ENCODE peak calls at places on chromosomes 16 and 17, in four cellular contexts. One of them, this sample, is unnamed. For H3K27me3 and H3K4me1, the result is how much of the 10 kb centered on the place peaks cover.

GRCh38 chr16:12089492-12090161 is 113.1 kb downstream of the SNX29 start:
- DNase-seq in thoracic aorta: peak
- DNase-seq in upper lobe of right lung: peak
- DNase-seq in CD4-positive, CD25-positive, alpha-beta regulatory T cell: peak
- DNase-seq in this sample: no peak

GRCh38 chr17:30005709-30006320 is 64.4 kb downstream of the EFCAB5 start:
- DNase-seq in thoracic aorta: no peak
- DNase-seq in upper lobe of right lung: no peak
- DNase-seq in CD4-positive, CD25-positive, alpha-beta regulatory T cell: no peak
- DNase-seq in this sample: no peak

GRCh38 chr16:50836121-50836541 is 94.2 kb downstream of the CYLD start:
- DNase-seq in upper lobe of right lung: no peak
- DNase-seq in thoracic aorta: no peak
- DNase-seq in CD4-positive, CD25-positive, alpha-beta regulatory T cell: no peak
- DNase-seq in this sample: peak

GRCh38 chr17:13646969-13647368 is 45.2 kb upstream of the HS3ST3A1 start:
- DNase-seq in thoracic aorta: no peak
- DNase-seq in upper lobe of right lung: no peak
- DNase-seq in CD4-positive, CD25-positive, alpha-beta regulatory T cell: no peak
- DNase-seq in this sample: no peak

GRCh38 chr17:74369221-74369620 is 1.9 kb downstream of the GPR142 start:
- DNase-seq in CD4-positive, CD25-positive, alpha-beta regulatory T cell: peak
- DNase-seq in upper lobe of right lung: peak
- DNase-seq in thoracic aorta: no peak
- DNase-seq in this sample: peak

GRCh38 chr17:142102-142661 is 4.8 kb downstream of the SCGB1C2 start:
- DNase-seq in thoracic aorta: no peak
- DNase-seq in upper lobe of right lung: peak
- DNase-seq in CD4-positive, CD25-positive, alpha-beta regulatory T cell: peak
- DNase-seq in this sample: no peak

GRCh38 chr16:50548659-50549560 is 714 bp downstream of the NKD1 start:
- DNase-seq in thoracic aorta: no peak
- DNase-seq in upper lobe of right lung: no peak
- DNase-seq in CD4-positive, CD25-positive, alpha-beta regulatory T cell: peak
- DNase-seq in this sample: peak

GRCh38 chr17:50396261-50397110 is 837 bp downstream of the LRRC59 start:
- DNase-seq in thoracic aorta: peak
- DNase-seq in upper lobe of right lung: peak
- DNase-seq in CD4-positive, CD25-positive, alpha-beta regulatory T cell: no peak
- DNase-seq in this sample: peak

GRCh38 chr16:29310852-29311314 is 95.6 kb downstream of the NPIPB11 start:
- DNase-seq in upper lobe of right lung: no peak
- DNase-seq in thoracic aorta: no peak
- DNase-seq in CD4-positive, CD25-positive, alpha-beta regulatory T cell: no peak
- DNase-seq in this sample: no peak

GRCh38 chr17:7988750-7989178 is 13.7 kb upstream of the GUCY2D start:
- DNase-seq in upper lobe of right lung: no peak
- DNase-seq in CD4-positive, CD25-positive, alpha-beta regulatory T cell: peak
- DNase-seq in thoracic aorta: peak
- DNase-seq in this sample: peak

GRCh38 chr16:78485899-78486221 is 386.4 kb downstream of the WWOX start:
- DNase-seq in thoracic aorta: no peak
- DNase-seq in CD4-positive, CD25-positive, alpha-beta regulatory T cell: no peak
- DNase-seq in upper lobe of right lung: no peak
- DNase-seq in this sample: no peak

GRCh38 chr17:2050246-2050866 is 4.5 kb upstream of the HIC1 start:
- DNase-seq in upper lobe of right lung: peak
- DNase-seq in CD4-positive, CD25-positive, alpha-beta regulatory T cell: peak
- DNase-seq in thoracic aorta: no peak
- DNase-seq in this sample: peak

GRCh38 chr17:40536731-40537171 is 28.5 kb downstream of the CCR7 start:
- DNase-seq in upper lobe of right lung: peak
- DNase-seq in CD4-positive, CD25-positive, alpha-beta regulatory T cell: no peak
- DNase-seq in thoracic aorta: no peak
- DNase-seq in this sample: no peak

GRCh38 chr16:88454315-88455057 is 1.4 kb downstream of the ZFPM1 start:
- DNase-seq in upper lobe of right lung: no peak
- DNase-seq in CD4-positive, CD25-positive, alpha-beta regulatory T cell: peak
- DNase-seq in thoracic aorta: no peak
- DNase-seq in this sample: no peak

GRCh38 chr16:81864646-81865382 is 85.7 kb downstream of the PLCG2 start:
- DNase-seq in CD4-positive, CD25-positive, alpha-beta regulatory T cell: no peak
- DNase-seq in upper lobe of right lung: no peak
- DNase-seq in thoracic aorta: no peak
- DNase-seq in this sample: no peak

GRCh38 chr17:49242813-49243212 is 12.2 kb upstream of the PHOSPHO1 start:
- DNase-seq in CD4-positive, CD25-positive, alpha-beta regulatory T cell: no peak
- DNase-seq in upper lobe of right lung: no peak
- DNase-seq in thoracic aorta: no peak
- DNase-seq in this sample: no peak

GRCh38 chr16:75256059-75256870 is 4.8 kb upstream of the BCAR1 start:
- DNase-seq in thoracic aorta: no peak
- DNase-seq in CD4-positive, CD25-positive, alpha-beta regulatory T cell: no peak
- DNase-seq in upper lobe of right lung: peak
- DNase-seq in this sample: no peak

GRCh38 chr17:49677134-49677932 is 564 bp downstream of the SPOP start:
- DNase-seq in thoracic aorta: peak
- DNase-seq in upper lobe of right lung: peak
- DNase-seq in CD4-positive, CD25-positive, alpha-beta regulatory T cell: peak
- DNase-seq in this sample: peak

GRCh38 chr16:9072806-9073341 is 18.6 kb upstream of the HAPSTR1 start:
- DNase-seq in upper lobe of right lung: no peak
- DNase-seq in CD4-positive, CD25-positive, alpha-beta regulatory T cell: peak
- DNase-seq in thoracic aorta: no peak
- DNase-seq in this sample: no peak

GRCh38 chr17:12040478-12040877 is 19.8 kb downstream of the MAP2K4 start:
- DNase-seq in upper lobe of right lung: no peak
- DNase-seq in CD4-positive, CD25-positive, alpha-beta regulatory T cell: no peak
- DNase-seq in thoracic aorta: no peak
- DNase-seq in this sample: no peak

GRCh38 chr17:69323806-69324205 is 3.1 kb downstream of the ABCA5 start:
- DNase-seq in thoracic aorta: no peak
- DNase-seq in upper lobe of right lung: no peak
- DNase-seq in CD4-positive, CD25-positive, alpha-beta regulatory T cell: no peak
- DNase-seq in this sample: no peak

GRCh38 chr17:31391496-31391949 is at the start of gene RAB11FIP4:
- DNase-seq in CD4-positive, CD25-positive, alpha-beta regulatory T cell: no peak
- DNase-seq in upper lobe of right lung: no peak
- DNase-seq in thoracic aorta: no peak
- DNase-seq in this sample: no peak

GRCh38 chr16:63617047-63617989 is 1504.5 kb downstream of the CDH11 start:
- DNase-seq in upper lobe of right lung: no peak
- DNase-seq in thoracic aorta: no peak
- DNase-seq in CD4-positive, CD25-positive, alpha-beta regulatory T cell: no peak
- DNase-seq in this sample: no peak

GRCh38 chr17:38572292-38572664 is 33.5 kb downstream of the SRCIN1 start:
- DNase-seq in CD4-positive, CD25-positive, alpha-beta regulatory T cell: no peak
- DNase-seq in upper lobe of right lung: no peak
- DNase-seq in thoracic aorta: no peak
- DNase-seq in this sample: peak
- H3K4me3 ChIP-seq in CD4-positive, CD25-positive, alpha-beta regulatory T cell: no peak
- H3K4me3 ChIP-seq in upper lobe of right lung: no peak
- H3K4me3 ChIP-seq in thoracic aorta: peak
- H3K4me3 ChIP-seq in this sample: peak

GRCh38 chr17:79262624-79263023 is 188.0 kb downstream of the ENGASE start:
- DNase-seq in thoracic aorta: no peak
- DNase-seq in CD4-positive, CD25-positive, alpha-beta regulatory T cell: no peak
- DNase-seq in upper lobe of right lung: no peak
- DNase-seq in this sample: no peak
- H3K27me3 ChIP-seq in thoracic aorta: under half
- H3K27me3 ChIP-seq in CD4-positive, CD25-positive, alpha-beta regulatory T cell: under half
- H3K27me3 ChIP-seq in upper lobe of right lung: under half
- H3K27me3 ChIP-seq in this sample: half or more

DNA sequence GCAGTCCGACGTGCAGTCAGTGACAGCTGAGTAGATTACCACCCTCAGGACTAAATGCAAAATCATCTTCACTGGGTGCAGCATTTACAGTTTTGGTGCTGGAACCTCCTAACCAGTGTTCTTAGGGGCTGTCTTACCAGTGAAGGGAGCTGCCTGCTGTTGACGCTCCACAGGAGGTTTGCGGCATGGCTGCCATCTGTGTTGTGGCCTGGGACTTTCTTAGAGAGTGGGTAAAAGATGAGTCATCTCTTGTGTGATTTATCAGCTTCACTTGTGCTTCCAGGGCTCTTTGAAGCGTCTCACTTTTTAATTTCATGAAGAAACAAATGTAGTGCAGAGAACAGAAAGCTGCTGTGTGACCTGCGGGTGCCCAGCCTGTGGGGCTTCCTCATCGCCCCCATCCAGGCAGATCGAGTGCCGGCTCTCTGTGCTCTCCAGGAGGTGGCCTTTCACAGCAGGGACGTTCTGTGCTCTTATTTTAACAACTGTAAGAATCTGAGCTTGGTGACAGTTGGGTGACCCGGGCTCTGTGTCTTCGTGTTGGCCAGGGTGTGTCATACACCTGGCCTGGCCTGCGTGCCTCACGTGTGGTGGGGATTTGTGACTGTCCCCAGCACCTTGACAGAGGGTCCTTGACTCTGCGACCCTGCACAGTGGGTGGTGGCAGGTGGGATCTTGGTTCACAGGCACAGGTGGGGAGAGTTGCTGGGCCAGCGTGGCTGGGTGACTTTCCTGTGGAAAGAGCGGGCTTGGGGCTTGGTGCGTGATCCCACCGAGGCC is 24.3 kb upstream of the ZNF750 start:
- DNase-seq in thoracic aorta: no peak
- DNase-seq in CD4-positive, CD25-positive, alpha-beta regulatory T cell: peak
- DNase-seq in upper lobe of right lung: no peak
- DNase-seq in this sample: no peak
- H3K4me1 ChIP-seq in thoracic aorta: under half
- H3K4me1 ChIP-seq in CD4-positive, CD25-positive, alpha-beta regulatory T cell: half or more
- H3K4me1 ChIP-seq in upper lobe of right lung: under half
- H3K4me1 ChIP-seq in this sample: under half

GRCh38 chr17:77148959-77149510 is 8.3 kb downstream of the SEC14L1 start:
- DNase-seq in upper lobe of right lung: no peak
- DNase-seq in thoracic aorta: no peak
- DNase-seq in CD4-positive, CD25-positive, alpha-beta regulatory T cell: no peak
- DNase-seq in this sample: no peak

GRCh38 chr17:77145635-77146632 is 5.2 kb downstream of the SEC14L1 start:
- DNase-seq in thoracic aorta: no peak
- DNase-seq in upper lobe of right lung: peak
- DNase-seq in CD4-positive, CD25-positive, alpha-beta regulatory T cell: no peak
- DNase-seq in this sample: no peak

GRCh38 chr17:77146882-77147281 is 6.1 kb downstream of the SEC14L1 start:
- DNase-seq in CD4-positive, CD25-positive, alpha-beta regulatory T cell: no peak
- DNase-seq in thoracic aorta: no peak
- DNase-seq in upper lobe of right lung: peak
- DNase-seq in this sample: no peak

GRCh38 chr17:77147357-77147801 is 6.6 kb downstream of the SEC14L1 start:
- DNase-seq in CD4-positive, CD25-positive, alpha-beta regulatory T cell: peak
- DNase-seq in upper lobe of right lung: peak
- DNase-seq in thoracic aorta: no peak
- DNase-seq in this sample: no peak

GRCh38 chr17:77148109-77148958 is 7.6 kb downstream of the SEC14L1 start:
- DNase-seq in CD4-positive, CD25-positive, alpha-beta regulatory T cell: no peak
- DNase-seq in upper lobe of right lung: peak
- DNase-seq in thoracic aorta: no peak
- DNase-seq in this sample: no peak
- H3K4me3 ChIP-seq in CD4-positive, CD25-positive, alpha-beta regulatory T cell: no peak
- H3K4me3 ChIP-seq in upper lobe of right lung: peak
- H3K4me3 ChIP-seq in thoracic aorta: no peak
- H3K4me3 ChIP-seq in this sample: no peak

GRCh38 chr17:36152639-36153120 is 23.8 kb downstream of the TBC1D3B start:
- DNase-seq in thoracic aorta: no peak
- DNase-seq in upper lobe of right lung: no peak
- DNase-seq in CD4-positive, CD25-positive, alpha-beta regulatory T cell: no peak
- DNase-seq in this sample: no peak

GRCh38 chr17:36151891-36152638 is 24.4 kb downstream of the TBC1D3B start:
- DNase-seq in thoracic aorta: no peak
- DNase-seq in CD4-positive, CD25-positive, alpha-beta regulatory T cell: no peak
- DNase-seq in upper lobe of right lung: no peak
- DNase-seq in this sample: no peak

GRCh38 chr17:36148559-36149295 is 27.7 kb downstream of the TBC1D3B start:
- DNase-seq in upper lobe of right lung: peak
- DNase-seq in CD4-positive, CD25-positive, alpha-beta regulatory T cell: peak
- DNase-seq in thoracic aorta: no peak
- DNase-seq in this sample: peak

GRCh38 chr17:36147601-36148000 is 28.8 kb downstream of the TBC1D3B start:
- DNase-seq in CD4-positive, CD25-positive, alpha-beta regulatory T cell: no peak
- DNase-seq in upper lobe of right lung: no peak
- DNase-seq in thoracic aorta: no peak
- DNase-seq in this sample: no peak

DNA sequence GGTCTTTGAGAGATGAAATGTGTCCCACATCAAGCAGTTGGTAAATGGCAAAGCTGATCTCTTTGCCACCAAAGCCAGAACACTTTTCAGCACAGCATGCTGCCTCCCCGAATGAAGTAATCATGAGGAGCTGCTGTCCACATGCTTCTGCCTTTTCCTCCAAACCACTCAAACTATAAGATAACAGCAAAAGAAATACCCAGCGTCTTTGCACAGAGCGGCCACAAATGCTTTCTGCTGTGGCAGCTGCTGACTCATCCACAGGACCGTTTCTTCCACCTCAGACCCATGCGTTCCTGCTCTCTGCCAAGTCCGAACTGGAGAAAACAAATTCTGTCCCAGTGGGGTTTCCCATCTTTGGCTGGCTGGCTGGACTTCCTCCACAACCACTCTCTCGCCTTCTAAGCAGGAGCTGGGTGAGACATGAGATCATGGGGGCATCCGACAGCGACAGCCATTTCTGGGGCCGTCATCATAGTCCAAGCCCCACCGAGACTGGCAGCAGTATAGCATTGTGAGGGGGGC is 27.1 kb downstream of the TBC1D3B start:
- DNase-seq in CD4-positive, CD25-positive, alpha-beta regulatory T cell: no peak
- DNase-seq in upper lobe of right lung: no peak
- DNase-seq in thoracic aorta: peak
- DNase-seq in this sample: no peak
- H3K27me3 ChIP-seq in CD4-positive, CD25-positive, alpha-beta regulatory T cell: under half
- H3K27me3 ChIP-seq in upper lobe of right lung: under half
- H3K27me3 ChIP-seq in thoracic aorta: under half
- H3K27me3 ChIP-seq in this sample: under half

DNA sequence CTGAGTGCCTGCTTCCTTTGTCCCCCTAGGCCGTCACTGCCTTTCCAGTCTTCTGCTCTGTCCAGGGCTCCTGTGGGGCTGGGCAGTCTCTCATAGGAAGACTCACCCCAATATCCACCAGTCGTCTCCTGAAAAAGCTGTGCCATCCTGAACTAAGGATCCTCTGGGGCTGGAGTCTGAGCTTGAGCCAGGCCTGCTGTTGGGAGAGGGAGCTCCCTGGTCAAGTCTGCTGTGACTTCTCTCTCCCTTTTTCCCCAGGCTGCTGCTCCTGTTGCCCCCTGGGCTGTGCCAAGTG is 973 bp downstream of the MT1H start:
- DNase-seq in thoracic aorta: no peak
- DNase-seq in upper lobe of right lung: no peak
- DNase-seq in CD4-positive, CD25-positive, alpha-beta regulatory T cell: no peak
- DNase-seq in this sample: no peak
- H3K4me1 ChIP-seq in thoracic aorta: under half
- H3K4me1 ChIP-seq in upper lobe of right lung: under half
- H3K4me1 ChIP-seq in CD4-positive, CD25-positive, alpha-beta regulatory T cell: under half
- H3K4me1 ChIP-seq in this sample: under half

DNA sequence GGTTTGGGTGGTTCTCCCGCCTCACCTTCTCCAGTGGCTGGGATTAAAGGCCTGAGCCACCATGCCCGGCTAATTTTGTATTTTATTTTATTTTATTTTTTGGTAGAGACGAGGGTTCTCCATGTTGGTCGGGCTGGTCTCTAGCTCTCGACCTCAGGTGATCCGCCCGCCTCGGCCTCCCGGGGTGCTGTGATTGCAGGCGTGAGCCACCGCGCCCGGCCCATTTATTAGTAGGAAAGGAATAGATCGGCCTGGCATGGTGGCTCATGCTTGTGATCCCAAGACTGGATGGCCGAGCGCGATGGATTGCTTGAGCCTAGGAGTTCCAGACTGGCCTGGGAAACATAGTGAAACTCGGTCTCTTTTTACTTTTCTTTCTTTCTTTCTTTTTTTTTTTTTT is 20.4 kb upstream of the RBL2 start:
- DNase-seq in thoracic aorta: no peak
- DNase-seq in CD4-positive, CD25-positive, alpha-beta regulatory T cell: no peak
- DNase-seq in upper lobe of right lung: no peak
- DNase-seq in this sample: no peak
- H3K4me3 ChIP-seq in thoracic aorta: no peak
- H3K4me3 ChIP-seq in CD4-positive, CD25-positive, alpha-beta regulatory T cell: no peak
- H3K4me3 ChIP-seq in upper lobe of right lung: no peak
- H3K4me3 ChIP-seq in this sample: no peak

This sample was measured in HAP-1.